ENCODE peak calls at places on chromosomes 2 and 18, in seven cellular contexts. H is HT-29, G is small intestine, R is globus pallidus, A is MG63, B is neuronal stem cell, U is Kasumi-1. E is an unnamed sample.

GRCh38 chr2:240142859-240143258 is 2.4 kb upstream of the OTOS start:
- DNase-seq in B (no peak), H (no peak), A (no peak), R (no peak), G (no peak), U (no peak), E (no peak)

GRCh38 chr2:61011649-61012048 is 5.9 kb upstream of the PEX13 start:
- DNase-seq in A (no peak), G (no peak), U (no peak), R (no peak), H (no peak), B (no peak), E (no peak)

GRCh38 chr18:25827961-25828561 is 262.4 kb downstream of the SS18 start:
- DNase-seq in R (no peak), U (no peak), G (no peak), A (peak; percentile 15), H (no peak), B (no peak), E (peak; percentile 56)

GRCh38 chr18:68837665-68838390 is 39.9 kb downstream of the CCDC102B start:
- DNase-seq in G (no peak), B (no peak), H (no peak), R (no peak), U (peak; percentile 24), A (no peak), E (no peak)

GRCh38 chr2:239895116-239895515 is 130.0 kb downstream of the NDUFA10 start:
- DNase-seq in B (no peak), U (no peak), G (no peak), H (no peak), R (no peak), A (no peak), E (no peak)

GRCh38 chr2:101012706-101013181 is 10.7 kb downstream of the RPL31 start:
- DNase-seq in H (peak; percentile 65), G (peak; percentile 42), B (peak; percentile 52), A (no peak), U (peak; percentile 65), R (peak; percentile 30), E (peak; percentile 50)

GRCh38 chr2:68225119-68225632 is 27.2 kb downstream of the PPP3R1 start:
- DNase-seq in G (peak; percentile 67), A (peak; percentile 14), H (peak; percentile 53), B (peak; percentile 29), U (peak; percentile 76), R (peak; percentile 27), E (peak; percentile 68)

GRCh38 chr18:3209859-3210569 is 9.8 kb downstream of the MYOM1 start:
- DNase-seq in G (no peak), U (no peak), A (peak; percentile 8), B (no peak), R (no peak), H (peak; percentile 72), E (no peak)

GRCh38 chr2:145203931-145204330 is 684.0 kb upstream of the ZEB2 start:
- DNase-seq in G (no peak), B (no peak), R (no peak), A (no peak), H (no peak), U (no peak), E (no peak)

GRCh38 chr2:164796999-164797398 is 44.6 kb downstream of the COBLL1 start:
- DNase-seq in H (no peak), A (no peak), R (no peak), U (no peak), B (no peak), G (no peak), E (no peak)

GRCh38 chr2:167264380-167264779 is 376.1 kb downstream of the XIRP2 start:
- DNase-seq in G (peak; percentile 15), H (peak; percentile 59), B (no peak), U (peak; percentile 36), A (peak; percentile 2), R (peak; percentile 3), E (peak; percentile 3)

GRCh38 chr2:181300600-181301291 is 156.4 kb upstream of the ITGA4 start:
- DNase-seq in A (no peak), R (no peak), H (no peak), B (no peak), U (peak; percentile 89), G (peak; percentile 31), E (no peak)

GRCh38 chr2:118738524-118739308 is 108.7 kb downstream of the EN1 start:
- DNase-seq in A (peak; percentile 93), G (peak; percentile 1), R (no peak), B (no peak), U (no peak), H (peak; percentile 36), E (peak; percentile 6)

GRCh38 chr2:128026422-128027277 is 1.2 kb downstream of the SAP130 start:
- DNase-seq in A (no peak), H (peak; percentile 13), G (peak; percentile 7), U (peak; percentile 18), B (peak; percentile 5), R (no peak), E (no peak)

GRCh38 chr18:68147728-68148127 is 567.2 kb downstream of the TMX3 start:
- DNase-seq in U (no peak), H (no peak), R (no peak), B (no peak), A (no peak), G (no peak), E (no peak)

GRCh38 chr2:188894028-188894427 is 80.1 kb upstream of the COL3A1 start:
- DNase-seq in B (no peak), U (no peak), A (no peak), H (no peak), G (no peak), R (no peak), E (no peak)

GRCh38 chr2:241560181-241560882 is 1.8 kb downstream of the BOK start:
- DNase-seq in B (no peak), A (no peak), R (peak; percentile 34), G (no peak), U (no peak), H (peak; percentile 42), E (no peak)

GRCh38 chr2:86068098-86069047 is 37.3 kb downstream of the POLR1A start:
- DNase-seq in R (no peak), U (peak; percentile 10), H (no peak), A (no peak), B (no peak), G (peak; percentile 40), E (no peak)

GRCh38 chr18:42437646-42438045 is 482.6 kb downstream of the PIK3C3 start:
- DNase-seq in G (no peak), R (no peak), H (no peak), U (no peak), B (no peak), A (peak; percentile 83), E (no peak)

GRCh38 chr2:62765619-62766376 is 60.3 kb downstream of the EHBP1 start:
- DNase-seq in B (no peak), R (no peak), G (no peak), H (no peak), A (no peak), U (no peak), E (no peak)

GRCh38 chr2:173205375-173205774 is 129.7 kb downstream of the MAP3K20 start:
- DNase-seq in A (peak; percentile 60), B (no peak), R (peak; percentile 39), H (no peak), U (no peak), G (no peak), E (no peak)

GRCh38 chr2:9771481-9772017 is 71.7 kb upstream of the TAF1B start:
- DNase-seq in G (no peak), B (no peak), H (no peak), R (peak; percentile 35), U (no peak), A (no peak), E (peak; percentile 44)

GRCh38 chr18:49359732-49360444 is 100.6 kb downstream of the DYM start:
- DNase-seq in R (no peak), A (no peak), G (no peak), U (no peak), B (no peak), H (no peak), E (no peak)

GRCh38 chr18:77167276-77167675 is 34.7 kb upstream of the MBP start:
- DNase-seq in B (no peak), H (no peak), G (no peak), R (no peak), A (no peak), U (no peak), E (no peak)

GRCh38 chr2:85589982-85590791 is 5.4 kb upstream of the RNF181 start:
- DNase-seq in R (no peak), A (peak; percentile 52), G (no peak), H (no peak), B (no peak), U (peak; percentile 77), E (peak; percentile 82)

GRCh38 chr2:219472629-219473187 is 26.0 kb upstream of the GMPPA start:
- DNase-seq in R (no peak), H (no peak), A (no peak), B (no peak), G (no peak), U (no peak), E (no peak)

GRCh38 chr2:235545369-235546150 is 51.7 kb downstream of the AGAP1 start:
- DNase-seq in G (no peak), B (no peak), R (no peak), A (no peak), H (no peak), U (no peak), E (no peak)

GRCh38 chr2:24883946-24884345 is 36.1 kb downstream of the ADCY3 start:
- DNase-seq in H (no peak), G (no peak), U (no peak), B (no peak), R (no peak), A (no peak), E (no peak)

GRCh38 chr2:230443540-230443939 is 27.5 kb downstream of the SP100 start:
- DNase-seq in G (no peak), R (no peak), B (no peak), A (peak; percentile 80), H (no peak), U (no peak), E (no peak)

GRCh38 chr2:101985793-101986164 is 6.0 kb upstream of the IL1R2 start:
- DNase-seq in H (no peak), G (no peak), B (no peak), U (no peak), R (no peak), A (no peak), E (no peak)

GRCh38 chr2:234973008-234973407 is 21.2 kb downstream of the SH3BP4 start:
- DNase-seq in U (no peak), R (no peak), A (no peak), H (no peak), G (no peak), B (no peak), E (no peak)

GRCh38 chr2:20132990-20133535 is 81.6 kb upstream of the LAPTM4A start:
- DNase-seq in R (no peak), H (no peak), B (no peak), A (no peak), G (no peak), U (no peak), E (no peak)

GRCh38 chr2:105144128-105144940 is 97.2 kb upstream of the GPR45 start:
- DNase-seq in B (no peak), R (no peak), U (no peak), G (no peak), H (no peak), A (no peak), E (no peak)

GRCh38 chr2:212451786-212452200 is 86.8 kb downstream of the ERBB4 start:
- DNase-seq in U (no peak), R (peak; percentile 13), G (no peak), H (peak; percentile 30), A (no peak), B (peak; percentile 12), E (peak; percentile 99)

GRCh38 chr2:133773862-133774674 is 205.8 kb upstream of the NCKAP5 start:
- DNase-seq in U (no peak), R (peak; percentile 82), G (no peak), B (no peak), H (no peak), A (no peak), E (no peak)

GRCh38 chr18:38695559-38696270 is 1130.1 kb upstream of the CELF4 start:
- DNase-seq in B (no peak), H (no peak), G (no peak), R (no peak), A (no peak), U (no peak), E (no peak)

E was measured in HepG2.